ENCODE peak calls at places on chromosomes 16 and 17, in six cellular contexts. One of them, this sample, is unnamed. For H3K9me3, the result is how much of the 10 kb centered on the place peaks cover.

GRCh38 chr16:17277981-17278381 is 192.8 kb downstream of the XYLT1 start:
- DNase-seq in mammary epithelial cell: no peak
- DNase-seq in left ventricle myocardium inferior: no peak
- DNase-seq in heart left ventricle: peak
- DNase-seq in vagina: no peak
- DNase-seq in astrocyte: no peak
- DNase-seq in this sample: no peak

GRCh38 chr17:17364338-17364667 is 61.1 kb downstream of the NT5M start:
- DNase-seq in mammary epithelial cell: no peak
- DNase-seq in left ventricle myocardium inferior: no peak
- DNase-seq in heart left ventricle: no peak
- DNase-seq in vagina: no peak
- DNase-seq in astrocyte: no peak
- DNase-seq in this sample: no peak

GRCh38 chr16:83956336-83957289 is 3.6 kb downstream of the OSGIN1 start:
- DNase-seq in mammary epithelial cell: peak
- DNase-seq in left ventricle myocardium inferior: peak
- DNase-seq in heart left ventricle: peak
- DNase-seq in vagina: no peak
- DNase-seq in astrocyte: peak
- DNase-seq in this sample: peak

GRCh38 chr16:26137956-26138355 is 446.2 kb downstream of the HS3ST4 start:
- DNase-seq in mammary epithelial cell: no peak
- DNase-seq in left ventricle myocardium inferior: no peak
- DNase-seq in heart left ventricle: no peak
- DNase-seq in vagina: no peak
- DNase-seq in astrocyte: no peak
- DNase-seq in this sample: no peak

GRCh38 chr17:9833922-9834321 is 8.2 kb downstream of the GLP2R start:
- DNase-seq in mammary epithelial cell: no peak
- DNase-seq in left ventricle myocardium inferior: no peak
- DNase-seq in heart left ventricle: no peak
- DNase-seq in vagina: peak
- DNase-seq in astrocyte: no peak
- DNase-seq in this sample: no peak

GRCh38 chr16:53219795-53220194 is 165.0 kb downstream of the CHD9 start:
- DNase-seq in mammary epithelial cell: no peak
- DNase-seq in left ventricle myocardium inferior: no peak
- DNase-seq in heart left ventricle: no peak
- DNase-seq in vagina: no peak
- DNase-seq in astrocyte: peak
- DNase-seq in this sample: no peak

GRCh38 chr16:46729326-46729995 is 18.7 kb downstream of the MYLK3 start:
- DNase-seq in mammary epithelial cell: no peak
- DNase-seq in left ventricle myocardium inferior: no peak
- DNase-seq in heart left ventricle: no peak
- DNase-seq in vagina: no peak
- DNase-seq in astrocyte: no peak
- DNase-seq in this sample: no peak

GRCh38 chr16:84555418-84556196 is 51.1 kb upstream of the MEAK7 start:
- DNase-seq in mammary epithelial cell: no peak
- DNase-seq in left ventricle myocardium inferior: no peak
- DNase-seq in heart left ventricle: no peak
- DNase-seq in vagina: no peak
- DNase-seq in astrocyte: no peak
- DNase-seq in this sample: peak

GRCh38 chr17:63940584-63940983 is 8.5 kb upstream of the CD79B start:
- DNase-seq in mammary epithelial cell: no peak
- DNase-seq in left ventricle myocardium inferior: no peak
- DNase-seq in heart left ventricle: no peak
- DNase-seq in vagina: no peak
- DNase-seq in astrocyte: no peak
- DNase-seq in this sample: no peak

GRCh38 chr17:50210249-50211225 is 9.1 kb upstream of the COL1A1 start:
- DNase-seq in mammary epithelial cell: peak
- DNase-seq in left ventricle myocardium inferior: peak
- DNase-seq in heart left ventricle: peak
- DNase-seq in vagina: peak
- DNase-seq in astrocyte: peak
- DNase-seq in this sample: peak

GRCh38 chr17:83078378-83079339 is 750 bp upstream of the METRNL start:
- DNase-seq in mammary epithelial cell: no peak
- DNase-seq in left ventricle myocardium inferior: no peak
- DNase-seq in heart left ventricle: no peak
- DNase-seq in vagina: no peak
- DNase-seq in astrocyte: no peak
- DNase-seq in this sample: no peak

GRCh38 chr17:17156107-17156506 is 50.0 kb downstream of the PLD6 start:
- DNase-seq in mammary epithelial cell: peak
- DNase-seq in left ventricle myocardium inferior: no peak
- DNase-seq in heart left ventricle: no peak
- DNase-seq in vagina: no peak
- DNase-seq in astrocyte: peak
- DNase-seq in this sample: no peak

GRCh38 chr17:82114872-82115271 is 16.8 kb upstream of the FASN start:
- DNase-seq in mammary epithelial cell: no peak
- DNase-seq in left ventricle myocardium inferior: no peak
- DNase-seq in heart left ventricle: no peak
- DNase-seq in vagina: no peak
- DNase-seq in astrocyte: no peak
- DNase-seq in this sample: no peak

GRCh38 chr17:38798614-38799500 is 499 bp downstream of the PIP4K2B start:
- DNase-seq in mammary epithelial cell: peak
- DNase-seq in left ventricle myocardium inferior: peak
- DNase-seq in heart left ventricle: peak
- DNase-seq in vagina: no peak
- DNase-seq in astrocyte: peak
- DNase-seq in this sample: peak

GRCh38 chr17:68777856-68778694 is 176.9 kb upstream of the FAM20A start:
- DNase-seq in mammary epithelial cell: no peak
- DNase-seq in left ventricle myocardium inferior: no peak
- DNase-seq in heart left ventricle: no peak
- DNase-seq in vagina: no peak
- DNase-seq in astrocyte: no peak
- DNase-seq in this sample: no peak

GRCh38 chr16:66903544-66904427 is 14.9 kb downstream of the CDH16 start:
- DNase-seq in mammary epithelial cell: no peak
- DNase-seq in left ventricle myocardium inferior: peak
- DNase-seq in heart left ventricle: peak
- DNase-seq in vagina: no peak
- DNase-seq in astrocyte: no peak
- DNase-seq in this sample: no peak

GRCh38 chr16:54651440-54651839 is 279.2 kb upstream of the IRX5 start:
- DNase-seq in mammary epithelial cell: no peak
- DNase-seq in left ventricle myocardium inferior: no peak
- DNase-seq in heart left ventricle: no peak
- DNase-seq in vagina: no peak
- DNase-seq in astrocyte: no peak
- DNase-seq in this sample: no peak

GRCh38 chr17:7329360-7330098 is 394 bp upstream of the NEURL4 start:
- DNase-seq in mammary epithelial cell: peak
- DNase-seq in left ventricle myocardium inferior: peak
- DNase-seq in heart left ventricle: peak
- DNase-seq in vagina: peak
- DNase-seq in astrocyte: peak
- DNase-seq in this sample: peak
- TF ChIP-seq CTCF in mammary epithelial cell: no peak
- TF ChIP-seq CTCF in left ventricle myocardium inferior: peak
- TF ChIP-seq CTCF in heart left ventricle: no peak
- TF ChIP-seq CTCF in vagina: no peak
- TF ChIP-seq CTCF in astrocyte: no peak
- TF ChIP-seq CTCF in this sample: no peak

DNA sequence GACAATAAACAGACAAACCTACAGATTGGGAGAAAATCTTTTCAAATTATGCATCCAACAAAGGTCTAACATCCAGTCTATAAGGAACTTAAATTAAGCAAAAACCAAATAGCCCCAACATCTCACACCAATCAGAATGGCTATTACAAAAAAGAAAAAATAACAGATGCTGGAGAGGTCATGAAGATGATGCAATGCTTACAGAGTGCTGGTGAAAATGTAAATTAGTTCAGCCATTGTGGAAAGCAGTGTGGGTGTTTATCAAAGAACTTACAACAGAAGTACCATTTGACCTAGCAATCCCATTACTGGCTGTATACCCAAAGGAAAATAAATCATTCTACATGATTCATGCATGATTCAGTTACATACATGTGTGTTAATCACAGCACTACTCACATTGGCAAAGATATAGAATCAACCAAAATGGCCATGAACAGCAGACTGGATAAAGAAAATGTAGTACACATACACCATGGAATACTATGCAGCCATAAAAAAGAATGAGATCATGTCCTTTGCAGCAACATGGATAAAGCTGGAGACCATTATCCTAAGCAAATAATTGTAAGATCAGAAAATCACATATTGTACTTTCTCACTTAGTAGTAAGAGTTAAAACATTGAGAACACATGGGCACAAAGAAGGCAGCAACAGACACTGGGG is 223.9 kb upstream of the WSB1 start:
- DNase-seq in mammary epithelial cell: no peak
- DNase-seq in left ventricle myocardium inferior: no peak
- DNase-seq in heart left ventricle: no peak
- DNase-seq in vagina: no peak
- DNase-seq in astrocyte: no peak
- DNase-seq in this sample: no peak
- H3K9me3 ChIP-seq in mammary epithelial cell: under half
- H3K9me3 ChIP-seq in left ventricle myocardium inferior: under half
- H3K9me3 ChIP-seq in heart left ventricle: under half
- H3K9me3 ChIP-seq in vagina: under half
- H3K9me3 ChIP-seq in astrocyte: under half
- H3K9me3 ChIP-seq in this sample: under half

GRCh38 chr16:81201267-81201666 is 37.2 kb upstream of the BCO1 start:
- DNase-seq in mammary epithelial cell: no peak
- DNase-seq in left ventricle myocardium inferior: no peak
- DNase-seq in heart left ventricle: no peak
- DNase-seq in vagina: no peak
- DNase-seq in astrocyte: no peak
- DNase-seq in this sample: no peak

GRCh38 chr16:81195907-81196534 is 42.5 kb upstream of the BCO1 start:
- DNase-seq in mammary epithelial cell: no peak
- DNase-seq in left ventricle myocardium inferior: no peak
- DNase-seq in heart left ventricle: no peak
- DNase-seq in vagina: no peak
- DNase-seq in astrocyte: no peak
- DNase-seq in this sample: no peak

GRCh38 chr16:81198635-81199034 is 39.9 kb upstream of the BCO1 start:
- DNase-seq in mammary epithelial cell: no peak
- DNase-seq in left ventricle myocardium inferior: no peak
- DNase-seq in heart left ventricle: no peak
- DNase-seq in vagina: no peak
- DNase-seq in astrocyte: no peak
- DNase-seq in this sample: peak
- TF ChIP-seq CTCF in mammary epithelial cell: peak
- TF ChIP-seq CTCF in left ventricle myocardium inferior: peak
- TF ChIP-seq CTCF in heart left ventricle: no peak
- TF ChIP-seq CTCF in vagina: no peak
- TF ChIP-seq CTCF in astrocyte: no peak
- TF ChIP-seq CTCF in this sample: no peak

GRCh38 chr16:5863207-5863606 is 765.6 kb upstream of the EEF2KMT start:
- DNase-seq in mammary epithelial cell: no peak
- DNase-seq in left ventricle myocardium inferior: no peak
- DNase-seq in heart left ventricle: no peak
- DNase-seq in vagina: no peak
- DNase-seq in astrocyte: no peak
- DNase-seq in this sample: no peak

GRCh38 chr16:5865231-5865630 is 767.6 kb upstream of the EEF2KMT start:
- DNase-seq in mammary epithelial cell: no peak
- DNase-seq in left ventricle myocardium inferior: no peak
- DNase-seq in heart left ventricle: no peak
- DNase-seq in vagina: no peak
- DNase-seq in astrocyte: peak
- DNase-seq in this sample: no peak

GRCh38 chr16:5867250-5867649 is 769.7 kb upstream of the EEF2KMT start:
- DNase-seq in mammary epithelial cell: no peak
- DNase-seq in left ventricle myocardium inferior: no peak
- DNase-seq in heart left ventricle: no peak
- DNase-seq in vagina: no peak
- DNase-seq in astrocyte: no peak
- DNase-seq in this sample: no peak

DNA sequence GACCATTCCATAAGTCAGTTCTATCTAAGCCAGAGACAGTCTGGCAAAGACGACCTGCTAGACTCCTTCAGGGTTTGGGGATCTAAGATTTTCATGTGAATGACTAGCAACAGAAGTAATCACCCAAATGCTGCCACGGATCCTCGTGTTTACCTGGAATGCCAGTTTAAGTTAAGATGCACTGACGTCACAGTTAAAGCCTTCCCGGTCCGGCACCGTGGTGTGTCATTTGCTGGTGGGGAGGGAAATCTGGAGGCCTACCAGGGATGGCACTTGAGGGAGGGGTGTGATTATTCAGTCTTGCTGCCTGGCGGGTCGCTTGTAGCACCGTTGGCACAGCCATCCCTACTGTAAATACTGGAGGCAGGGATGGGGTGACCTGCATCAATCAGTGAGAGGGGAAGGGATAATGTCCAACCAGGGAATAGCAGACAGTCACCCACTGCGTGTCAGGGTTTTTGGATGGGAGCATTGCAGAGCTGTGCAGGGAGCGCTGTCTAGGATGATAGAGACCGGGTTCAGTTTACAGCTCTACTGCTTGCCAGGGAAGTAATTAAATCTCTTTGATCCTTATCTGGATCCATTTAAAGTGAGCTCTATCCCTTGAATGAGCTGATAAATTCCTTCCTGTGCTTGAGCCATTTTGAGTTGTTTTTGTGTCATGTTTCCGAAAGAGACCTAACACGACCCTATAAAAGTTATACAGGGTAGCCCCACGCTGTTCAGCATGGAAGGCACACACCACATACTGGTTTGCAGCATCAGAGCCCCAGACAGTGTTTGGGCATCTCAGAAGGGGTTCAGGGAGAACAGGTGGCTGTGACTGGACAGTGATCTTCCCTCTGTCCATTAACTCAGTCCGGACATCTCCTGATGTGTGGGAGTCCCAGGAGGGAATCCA is 764.8 kb upstream of the EEF2KMT start:
- DNase-seq in mammary epithelial cell: no peak
- DNase-seq in left ventricle myocardium inferior: no peak
- DNase-seq in heart left ventricle: no peak
- DNase-seq in vagina: no peak
- DNase-seq in astrocyte: no peak
- DNase-seq in this sample: no peak
- H3K9me3 ChIP-seq in mammary epithelial cell: under half
- H3K9me3 ChIP-seq in left ventricle myocardium inferior: under half
- H3K9me3 ChIP-seq in heart left ventricle: under half
- H3K9me3 ChIP-seq in vagina: under half
- H3K9me3 ChIP-seq in astrocyte: under half
- H3K9me3 ChIP-seq in this sample: under half

GRCh38 chr17:45782889-45783592 is 1.1 kb upstream of the CRHR1 start:
- DNase-seq in mammary epithelial cell: no peak
- DNase-seq in left ventricle myocardium inferior: no peak
- DNase-seq in heart left ventricle: peak
- DNase-seq in vagina: no peak
- DNase-seq in astrocyte: no peak
- DNase-seq in this sample: no peak
- TF ChIP-seq CTCF in mammary epithelial cell: no peak
- TF ChIP-seq CTCF in left ventricle myocardium inferior: peak
- TF ChIP-seq CTCF in heart left ventricle: peak
- TF ChIP-seq CTCF in vagina: no peak
- TF ChIP-seq CTCF in astrocyte: no peak
- TF ChIP-seq CTCF in this sample: peak

This sample was measured in PC-9.